ENCODE peak calls at places on chromosomes 12 and 14, in nine cellular contexts. K is HCT116, E is neural progenitor cell, H is neuronal stem cell, D is tibial artery, F is HepG2, N is left ventricle myocardium inferior, V is ovary, B is body of pancreas. Z is an unnamed sample. For H3K4me1, the result is how much of the 10 kb centered on the place peaks cover.

GRCh38 chr12:42326466-42327226 is 679 bp downstream of the PPHLN1 start:
- DNase-seq in K (no peak), E (peak), H (no peak), D (no peak), F (peak), N (no peak), V (no peak), B (peak), Z (no peak)

GRCh38 chr14:38197001-38197760 is 10.5 kb upstream of the SSTR1 start:
- DNase-seq in K (no peak), E (no peak), H (no peak), D (no peak), F (no peak), N (no peak), V (no peak), B (no peak), Z (no peak)

GRCh38 chr12:125172231-125172850 is 107.1 kb downstream of the AACS start:
- DNase-seq in K (no peak), E (no peak), H (no peak), D (no peak), F (no peak), N (no peak), V (no peak), B (no peak), Z (no peak)

GRCh38 chr14:71592361-71592760 is 339.9 kb upstream of the RGS6 start:
- DNase-seq in K (no peak), E (no peak), H (no peak), D (no peak), F (no peak), N (no peak), V (no peak), B (peak), Z (no peak)

GRCh38 chr14:59254911-59255545 is 66.6 kb downstream of the DAAM1 start:
- DNase-seq in K (no peak), E (no peak), H (no peak), D (peak), F (no peak), N (no peak), V (no peak), B (peak), Z (no peak)

GRCh38 chr14:103472939-103473338 is 49.7 kb downstream of the CKB start:
- DNase-seq in K (no peak), E (no peak), H (no peak), D (no peak), F (no peak), N (no peak), V (no peak), B (no peak), Z (no peak)

GRCh38 chr12:13208533-13209278 is 12.2 kb downstream of the EMP1 start:
- DNase-seq in K (no peak), E (peak), H (no peak), D (no peak), F (no peak), N (no peak), V (no peak), B (no peak), Z (no peak)

GRCh38 chr12:113766880-113767878 is 198.9 kb downstream of the RBM19 start:
- DNase-seq in K (no peak), E (peak), H (peak), D (no peak), F (peak), N (no peak), V (no peak), B (no peak), Z (no peak)

GRCh38 chr14:56555921-56556570 is 23.6 kb upstream of the TMEM260 start:
- DNase-seq in K (peak), E (peak), H (peak), D (no peak), F (peak), N (no peak), V (no peak), B (no peak), Z (no peak)

GRCh38 chr12:90829044-90829443 is 125.9 kb downstream of the CCER1 start:
- DNase-seq in K (no peak), E (no peak), H (no peak), D (no peak), F (no peak), N (no peak), V (no peak), B (no peak), Z (no peak)

GRCh38 chr12:110199360-110200123 is 75.4 kb downstream of the IFT81 start:
- DNase-seq in K (no peak), E (no peak), H (no peak), D (no peak), F (peak), N (no peak), V (no peak), B (no peak), Z (no peak)

GRCh38 chr12:22981711-22982110 is 356.7 kb downstream of the ETNK1 start:
- DNase-seq in K (no peak), E (no peak), H (no peak), D (no peak), F (no peak), N (no peak), V (no peak), B (no peak), Z (no peak)

GRCh38 chr14:80212025-80212402 is 710 bp upstream of the DIO2 start:
- DNase-seq in K (no peak), E (peak), H (peak), D (no peak), F (no peak), N (no peak), V (no peak), B (no peak), Z (no peak)

GRCh38 chr14:92687681-92688433 is 60.6 kb downstream of the LGMN start:
- DNase-seq in K (no peak), E (peak), H (peak), D (no peak), F (no peak), N (no peak), V (peak), B (peak), Z (peak)

GRCh38 chr12:22653790-22654189 is 28.8 kb downstream of the ETNK1 start:
- DNase-seq in K (no peak), E (no peak), H (no peak), D (no peak), F (no peak), N (no peak), V (no peak), B (no peak), Z (no peak)

GRCh38 chr12:99146185-99146584 is 501.1 kb downstream of the APAF1 start:
- DNase-seq in K (no peak), E (peak), H (no peak), D (no peak), F (no peak), N (no peak), V (no peak), B (no peak), Z (no peak)

GRCh38 chr14:100086361-100086760 is 21.1 kb downstream of the EVL start:
- DNase-seq in K (no peak), E (no peak), H (no peak), D (no peak), F (no peak), N (no peak), V (no peak), B (no peak), Z (no peak)

GRCh38 chr12:54879132-54879531 is 24.8 kb downstream of the MUCL1 start:
- DNase-seq in K (no peak), E (no peak), H (no peak), D (no peak), F (no peak), N (no peak), V (no peak), B (no peak), Z (no peak)

DNA sequence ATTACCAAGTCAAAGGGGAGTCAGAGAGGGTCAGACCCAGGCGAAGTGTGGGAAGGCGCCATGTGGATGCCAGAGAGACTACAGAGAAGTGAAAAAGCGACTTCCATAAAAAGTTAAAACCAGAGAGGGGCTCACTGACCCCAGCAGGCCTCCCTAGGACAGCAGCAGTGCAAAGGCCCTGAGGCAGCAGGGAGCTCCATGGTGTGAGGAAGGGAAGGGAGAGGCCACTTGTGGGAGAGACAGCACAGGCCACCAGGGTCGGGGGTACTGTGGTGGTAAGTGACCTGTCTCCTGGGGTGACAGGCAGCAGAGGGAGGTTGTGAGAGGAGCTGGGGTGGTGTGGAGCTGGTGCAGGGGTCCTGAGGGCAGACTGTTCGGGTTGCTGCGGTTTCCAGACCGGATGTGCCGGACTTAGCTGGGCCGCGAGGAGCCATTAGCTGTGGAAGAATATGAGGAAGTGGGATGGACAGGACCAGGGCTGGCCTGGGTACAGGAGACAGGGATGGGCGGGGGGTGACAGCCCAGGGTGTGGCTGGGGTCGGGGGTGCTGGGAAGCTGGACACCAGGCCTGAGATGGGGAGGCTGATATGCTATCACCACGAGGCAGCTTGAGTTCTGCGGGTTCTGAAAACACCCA is 22.6 kb downstream of the SETD1B start:
- DNase-seq in K (no peak), E (no peak), H (no peak), D (no peak), F (no peak), N (no peak), V (no peak), B (no peak), Z (no peak)
- H3K27ac ChIP-seq in K (no peak), E (no peak), H (no peak), D (no peak), F (no peak), N (no peak), V (no peak), B (no peak), Z (no peak)

DNA sequence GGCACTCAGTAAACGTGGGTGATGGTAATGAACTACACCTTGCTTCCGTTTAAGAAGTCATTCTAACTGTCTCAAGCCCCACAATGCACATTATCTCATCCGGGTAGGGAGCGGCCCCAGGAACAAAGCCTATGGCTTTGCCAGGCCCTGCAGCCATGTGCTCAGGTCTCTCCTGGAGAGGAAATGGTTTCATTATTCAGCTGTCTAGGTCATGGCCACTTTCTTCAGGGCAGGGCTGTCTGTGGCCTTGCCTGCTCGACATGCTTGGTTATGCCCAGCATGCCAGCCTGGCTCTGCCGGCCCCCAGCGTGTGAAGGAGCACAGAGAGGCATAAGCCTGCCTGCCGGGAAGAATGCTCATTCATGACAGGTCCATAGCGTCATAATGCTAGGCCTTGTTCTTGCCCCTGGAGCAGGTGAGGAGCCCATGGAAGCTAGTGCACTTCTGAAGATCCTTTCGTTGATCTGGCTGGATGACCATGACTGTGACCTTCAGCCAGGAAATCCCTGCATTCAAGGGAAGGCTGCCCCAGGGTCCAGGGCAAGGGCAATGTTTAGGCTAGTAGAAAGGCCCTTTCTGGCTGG is 26.3 kb upstream of the FOS start:
- DNase-seq in K (no peak), E (no peak), H (no peak), D (no peak), F (no peak), N (no peak), V (no peak), B (peak), Z (no peak)
- H3K4me1 ChIP-seq in K (under half), E (under half), H (under half), D (under half), F (half or more), N (under half), V (under half), B (under half), Z (under half)

DNA sequence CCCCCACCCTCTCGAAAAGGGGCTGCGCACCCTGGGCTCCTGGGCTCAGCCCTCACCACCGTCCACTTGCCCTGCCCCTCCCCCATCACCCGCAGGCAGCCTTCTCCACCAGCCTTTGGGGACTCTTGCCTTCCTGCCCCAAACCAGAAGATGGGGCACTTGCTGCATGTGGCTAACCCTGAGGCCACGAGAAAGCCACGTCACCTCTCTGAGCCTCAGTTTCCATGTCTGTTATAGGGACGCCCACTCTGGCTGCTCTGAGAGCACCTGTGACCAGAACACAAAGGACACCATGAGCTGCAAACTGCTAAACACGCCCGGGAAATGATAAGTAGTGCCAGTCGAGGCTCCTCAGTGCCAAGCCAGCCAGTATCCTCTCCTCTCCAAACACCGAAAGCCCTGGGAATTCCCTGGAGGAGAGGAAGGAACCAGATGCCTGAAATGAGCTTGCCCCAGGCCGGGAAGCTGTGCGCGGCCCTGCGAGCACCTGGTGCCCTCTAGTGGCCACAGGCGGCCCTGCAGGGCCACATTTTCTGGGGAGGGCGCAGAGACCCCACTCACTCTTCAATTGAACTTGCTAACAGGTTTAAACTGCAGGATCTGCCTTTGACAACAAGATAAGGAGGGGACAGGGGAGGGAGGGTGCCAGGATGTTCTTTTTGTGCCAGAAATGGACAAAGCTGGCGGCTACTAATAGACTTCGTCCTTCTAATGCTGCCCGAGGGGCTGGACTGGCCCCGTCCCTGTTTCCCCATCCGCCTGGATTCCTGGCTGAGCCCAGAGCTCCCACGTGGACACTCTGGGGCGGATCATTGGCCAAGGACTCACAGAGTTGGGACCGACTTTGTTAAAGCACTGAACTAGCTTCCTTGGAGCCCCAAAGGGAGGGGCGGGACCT is 10.2 kb upstream of the SERPINA9 start:
- DNase-seq in K (peak), E (peak), H (peak), D (peak), F (peak), N (peak), V (peak), B (peak), Z (peak)
- H3K4me3 ChIP-seq in K (peak), E (peak), H (no peak), D (no peak), F (no peak), N (no peak), V (no peak), B (no peak), Z (no peak)

DNA sequence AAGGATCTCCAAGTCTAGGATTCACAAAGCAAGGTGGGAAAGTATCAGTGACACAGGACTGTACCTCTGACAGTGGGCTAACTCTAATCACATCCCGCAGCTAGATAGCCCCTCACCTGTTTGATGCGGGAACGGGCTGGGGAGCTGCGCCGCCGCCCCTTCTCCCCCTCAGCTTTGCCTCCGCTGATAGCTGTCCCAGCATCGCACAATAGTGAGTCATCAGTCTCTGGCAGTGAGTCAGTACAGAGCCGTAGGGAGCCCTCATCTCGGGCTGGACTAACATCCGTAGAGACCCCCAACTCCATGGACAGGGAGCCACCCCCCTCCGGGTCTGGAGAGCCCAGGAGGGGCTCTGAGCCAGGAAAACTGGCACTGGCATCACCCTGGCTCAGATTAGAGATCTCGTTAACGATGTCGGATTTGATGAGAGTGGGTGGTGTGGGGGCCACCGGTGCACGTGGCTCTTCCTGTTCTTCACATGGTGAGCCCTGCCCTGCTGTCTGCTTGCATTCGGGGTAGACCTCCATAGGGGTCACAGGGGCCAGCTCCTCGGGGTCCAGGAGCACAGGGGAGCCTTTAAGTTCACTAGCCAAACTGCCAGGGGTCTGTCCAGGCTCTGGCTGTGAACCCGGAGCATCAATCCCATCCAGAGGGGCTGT is 10.9 kb downstream of the KMT2D start:
- DNase-seq in K (no peak), E (no peak), H (no peak), D (no peak), F (no peak), N (no peak), V (no peak), B (no peak), Z (no peak)
- H3K27ac ChIP-seq in K (no peak), E (no peak), H (no peak), D (no peak), F (no peak), N (no peak), V (no peak), B (no peak), Z (no peak)

GRCh38 chr12:68978678-68979077 is 45.7 kb upstream of the CPM start:
- DNase-seq in K (no peak), E (no peak), H (no peak), D (no peak), F (no peak), N (no peak), V (no peak), B (no peak), Z (no peak)

GRCh38 chr12:68985174-68985573 is 52.2 kb upstream of the CPM start:
- DNase-seq in K (no peak), E (no peak), H (no peak), D (no peak), F (no peak), N (no peak), V (no peak), B (no peak), Z (no peak)

GRCh38 chr12:68980476-68981212 is 47.7 kb upstream of the CPM start:
- DNase-seq in K (no peak), E (no peak), H (no peak), D (no peak), F (no peak), N (no peak), V (no peak), B (no peak), Z (no peak)

GRCh38 chr12:68977909-68978610 is 45.1 kb upstream of the CPM start:
- DNase-seq in K (no peak), E (no peak), H (no peak), D (no peak), F (no peak), N (no peak), V (no peak), B (no peak), Z (no peak)

GRCh38 chr12:68981536-68981935 is 48.6 kb upstream of the CPM start:
- DNase-seq in K (no peak), E (no peak), H (no peak), D (no peak), F (no peak), N (no peak), V (no peak), B (no peak), Z (no peak)
- H3K4me1 ChIP-seq in K (under half), E (under half), H (under half), D (under half), F (under half), N (under half), V (under half), B (under half), Z (under half)

GRCh38 chr12:108832208-108832607 is 25.2 kb downstream of the SSH1 start:
- DNase-seq in K (no peak), E (no peak), H (no peak), D (no peak), F (no peak), N (no peak), V (no peak), B (no peak), Z (no peak)
- H3K4me3 ChIP-seq in K (no peak), E (no peak), H (no peak), D (no peak), F (no peak), N (peak), V (no peak), B (no peak), Z (no peak)

GRCh38 chr12:79411791-79412190 is 279.0 kb downstream of the PAWR start:
- DNase-seq in K (no peak), E (no peak), H (no peak), D (no peak), F (no peak), N (no peak), V (no peak), B (no peak), Z (no peak)

GRCh38 chr12:79415296-79415695 is 275.5 kb downstream of the PAWR start:
- DNase-seq in K (no peak), E (no peak), H (no peak), D (no peak), F (no peak), N (no peak), V (no peak), B (no peak), Z (no peak)

GRCh38 chr12:79413796-79414195 is 277.0 kb downstream of the PAWR start:
- DNase-seq in K (no peak), E (no peak), H (no peak), D (no peak), F (no peak), N (no peak), V (no peak), B (no peak), Z (no peak)

GRCh38 chr12:79415754-79416435 is 274.9 kb downstream of the PAWR start:
- DNase-seq in K (no peak), E (no peak), H (no peak), D (no peak), F (peak), N (no peak), V (no peak), B (peak), Z (no peak)

GRCh38 chr12:79414252-79414651 is 276.5 kb downstream of the PAWR start:
- DNase-seq in K (no peak), E (no peak), H (no peak), D (no peak), F (no peak), N (no peak), V (no peak), B (no peak), Z (no peak)
- H3K27ac ChIP-seq in K (no peak), E (no peak), H (no peak), D (no peak), F (no peak), N (no peak), V (no peak), B (no peak), Z (no peak)

DNA sequence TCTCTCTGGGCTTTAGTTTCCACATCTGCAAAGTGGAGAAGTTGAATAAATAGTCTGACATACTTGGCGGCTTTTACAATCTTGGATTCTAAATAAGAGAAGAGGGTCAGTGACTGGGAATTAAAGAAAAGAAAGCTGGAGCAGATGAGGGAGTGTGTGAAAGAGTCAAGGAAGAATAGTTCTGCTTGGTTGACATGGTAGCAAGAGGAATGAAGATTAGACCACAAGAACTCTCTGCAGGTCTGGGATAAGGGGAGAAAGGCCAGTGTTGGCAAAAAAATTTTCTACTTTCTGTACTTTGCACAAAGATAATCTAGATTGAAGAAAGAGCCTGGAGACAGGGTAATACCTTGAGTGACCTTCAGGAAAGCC is 5.9 kb downstream of the ITGB7 start:
- DNase-seq in K (no peak), E (no peak), H (no peak), D (no peak), F (no peak), N (no peak), V (no peak), B (no peak), Z (no peak)
- H3K4me1 ChIP-seq in K (under half), E (under half), H (under half), D (under half), F (under half), N (under half), V (under half), B (under half), Z (under half)

Z was measured in aorta.